ENCODE peak calls at places on chromosome 7, in seven cellular contexts. V, F, M, G, U, C and O are unnamed samples.

GRCh38 chr7:122010116-122010515 is 133.9 kb downstream of the AASS start:
- DNase-seq in U (no peak), C (no peak), F (no peak), M (no peak), V (no peak), G (no peak), O (no peak)

GRCh38 chr7:130926021-130926691 is 192.1 kb upstream of the KLF14 start:
- DNase-seq in G (no peak), U (no peak), V (no peak), C (no peak), F (no peak), M (no peak), O (no peak)

GRCh38 chr7:111168182-111168581 is 77.3 kb downstream of the LRRN3 start:
- DNase-seq in F (peak; percentile 47), C (peak; percentile 78), V (no peak), M (no peak), G (no peak), U (no peak), O (no peak)

GRCh38 chr7:17640730-17641377 is 299.4 kb downstream of the SNX13 start:
- DNase-seq in U (no peak), G (peak; percentile 62), F (peak; percentile 31), M (no peak), C (peak; percentile 23), V (peak; percentile 38), O (peak; percentile 76)

GRCh38 chr7:121307021-121307575 is 21.7 kb upstream of the WNT16 start:
- DNase-seq in V (no peak), F (no peak), C (no peak), U (no peak), G (peak; percentile 38), M (no peak), O (peak; percentile 66)

GRCh38 chr7:95312561-95312960 is 11.8 kb downstream of the PON1 start:
- DNase-seq in V (no peak), F (no peak), C (no peak), M (no peak), U (no peak), G (no peak), O (no peak)

GRCh38 chr7:15352807-15353206 is 209.0 kb downstream of the AGMO start:
- DNase-seq in G (no peak), C (no peak), U (no peak), M (no peak), F (no peak), V (no peak), O (no peak)

GRCh38 chr7:39910108-39910869 is 39.8 kb upstream of the CDK13 start:
- DNase-seq in G (no peak), F (peak; percentile 41), M (no peak), V (no peak), C (peak; percentile 20), U (no peak), O (peak; percentile 72)

GRCh38 chr7:121119047-121119446 is 130.5 kb downstream of the CPED1 start:
- DNase-seq in M (no peak), G (no peak), F (no peak), V (no peak), U (no peak), C (no peak), O (no peak)

GRCh38 chr7:96167424-96167823 is 154.5 kb downstream of the SLC25A13 start:
- DNase-seq in G (no peak), U (no peak), C (no peak), V (no peak), F (no peak), M (no peak), O (no peak)

GRCh38 chr7:63899691-63900393 is 98.8 kb upstream of the ZNF722 start:
- DNase-seq in V (no peak), C (no peak), G (no peak), F (no peak), M (no peak), U (no peak), O (no peak)

GRCh38 chr7:49852619-49853462 is 79.4 kb downstream of the VWC2 start:
- DNase-seq in U (peak; percentile 46), V (peak; percentile 75), F (peak; percentile 12), C (peak; percentile 9), M (peak; percentile 70), G (peak; percentile 85), O (peak; percentile 76)

GRCh38 chr7:52726986-52727385 is 308.4 kb upstream of the POM121L12 start:
- DNase-seq in U (no peak), F (no peak), C (peak; percentile 63), M (no peak), G (no peak), V (no peak), O (no peak)

GRCh38 chr7:142654398-142654797 is 94.9 kb upstream of the PRSS1 start:
- DNase-seq in M (no peak), C (no peak), F (no peak), U (no peak), G (no peak), V (no peak), O (peak; percentile 9)

GRCh38 chr7:6163402-6163801 is 109.0 kb downstream of the CYTH3 start:
- DNase-seq in M (no peak), G (no peak), U (no peak), C (no peak), V (no peak), F (no peak), O (no peak)

GRCh38 chr7:6164010-6164409 is 108.4 kb downstream of the CYTH3 start:
- DNase-seq in G (no peak), U (no peak), C (no peak), V (no peak), F (no peak), M (no peak), O (no peak)

GRCh38 chr7:6161463-6162330 is 110.7 kb downstream of the CYTH3 start:
- DNase-seq in G (no peak), U (no peak), M (no peak), V (no peak), F (no peak), C (no peak), O (no peak)

GRCh38 chr7:6162650-6163366 is 109.6 kb downstream of the CYTH3 start:
- DNase-seq in F (no peak), C (no peak), V (no peak), G (no peak), U (no peak), M (no peak), O (no peak)

GRCh38 chr7:6162331-6162620 is 110.1 kb downstream of the CYTH3 start:
- DNase-seq in V (no peak), F (no peak), G (no peak), C (no peak), M (no peak), U (no peak), O (no peak)
- H4K8ac ChIP-seq in V (no peak overlapping the region), F (no peak overlapping the region), G (no peak overlapping the region), C (no peak overlapping the region), M (no peak overlapping the region), U (no peak overlapping the region), O (no peak overlapping the region)

GRCh38 chr7:139487366-139488080 is 4.0 kb upstream of the KLRG2 start:
- DNase-seq in F (no peak), G (no peak), U (no peak), C (no peak), M (no peak), V (no peak), O (no peak)

GRCh38 chr7:139481364-139481763 is 2.1 kb downstream of the KLRG2 start:
- DNase-seq in V (no peak), C (no peak), U (no peak), F (no peak), M (peak; percentile 47), G (peak; percentile 37), O (no peak)

GRCh38 chr7:139479620-139480019 is 3.9 kb downstream of the KLRG2 start:
- DNase-seq in C (no peak), M (no peak), F (no peak), G (no peak), V (no peak), U (no peak), O (no peak)

GRCh38 chr7:139482122-139482521 is 1.4 kb downstream of the KLRG2 start:
- DNase-seq in G (no peak), M (no peak), C (no peak), F (no peak), V (no peak), U (no peak), O (no peak)

GRCh38 chr7:139482662-139483466 is 609 bp downstream of the KLRG2 start:
- DNase-seq in C (peak; percentile 17), V (peak; percentile 31), U (no peak), F (no peak), G (peak; percentile 72), M (peak; percentile 53), O (peak; percentile 36)
- H3K27me3 ChIP-seq in C (peaks cover 71% of the 10 kb centered on the region), V (peaks cover 10% of the 10 kb centered on the region), U (peaks cover 11% of the 10 kb centered on the region), F (peaks cover 64% of the 10 kb centered on the region), G (no peaks in the 10 kb centered on the region), M (no peaks in the 10 kb centered on the region), O (peaks cover 14% of the 10 kb centered on the region)

GRCh38 chr7:44072364-44073231 is 7.2 kb upstream of the PGAM2 start:
- DNase-seq in F (peak; percentile 84), U (peak; percentile 65), M (peak; percentile 80), G (peak; percentile 83), C (peak; percentile 90), V (peak; percentile 31), O (peak; percentile 61)

GRCh38 chr7:44075296-44076075 is 6.8 kb downstream of the POLM start:
- DNase-seq in U (no peak), G (no peak), M (no peak), F (no peak), C (no peak), V (no peak), O (no peak)

GRCh38 chr7:44076101-44076895 is 6.0 kb downstream of the POLM start:
- DNase-seq in M (no peak), U (no peak), V (no peak), F (no peak), C (no peak), G (no peak), O (no peak)

GRCh38 chr7:44073664-44074348 is 8.4 kb upstream of the PGAM2 start:
- DNase-seq in U (no peak), G (peak; percentile 68), F (peak; percentile 66), C (no peak), M (peak; percentile 88), V (no peak), O (peak; percentile 90)

GRCh38 chr7:44074349-44074695 is 8.0 kb downstream of the POLM start:
- DNase-seq in F (no peak), M (no peak), U (no peak), V (no peak), C (no peak), G (no peak), O (no peak)
- H3K4me2 ChIP-seq in F (no peak overlapping the region), M (no peak overlapping the region), U (no peak overlapping the region), V (no peak overlapping the region), C (no peak overlapping the region), G (no peak overlapping the region), O (no peak overlapping the region)

GRCh38 chr7:3955026-3955425 is 654.0 kb downstream of the SDK1 start:
- DNase-seq in M (no peak), F (no peak), G (no peak), C (no peak), V (no peak), U (no peak), O (no peak)

GRCh38 chr7:3950249-3950648 is 649.2 kb downstream of the SDK1 start:
- DNase-seq in V (no peak), C (no peak), F (no peak), M (no peak), G (no peak), U (no peak), O (no peak)

GRCh38 chr7:3953946-3954345 is 652.9 kb downstream of the SDK1 start:
- DNase-seq in G (no peak), C (no peak), U (no peak), V (no peak), F (no peak), M (no peak), O (no peak)

GRCh38 chr7:3951656-3952055 is 650.6 kb downstream of the SDK1 start:
- DNase-seq in F (no peak), V (no peak), U (no peak), C (no peak), M (no peak), G (no peak), O (peak; percentile 23)

GRCh38 chr7:3953133-3953532 is 652.1 kb downstream of the SDK1 start:
- DNase-seq in G (peak; percentile 8), V (no peak), M (no peak), U (no peak), F (no peak), C (no peak), O (no peak)
- H4K8ac ChIP-seq in G (no peak overlapping the region), V (no peak overlapping the region), M (no peak overlapping the region), U (no peak overlapping the region), F (no peak overlapping the region), C (no peak overlapping the region), O (no peak overlapping the region)